ENCODE peak calls at places on chromosome 22, in four cellular contexts. S, L, Z and C are unnamed samples. For H3K36me3 and H3K4me1, the result is how much of the 10 kb centered on the place peaks cover.

GRCh38 chr22:25131198-25131887 is 68.3 kb upstream of the CRYBB3 start:
- DNase-seq in S (no peak), L (no peak), Z (no peak), C (no peak)

GRCh38 chr22:22754961-22755777 is 110.8 kb downstream of the GGTLC2 start:
- DNase-seq in L (no peak), S (no peak), Z (no peak), C (no peak)

GRCh38 chr22:36355362-36355761 is 32.4 kb downstream of the MYH9 start:
- DNase-seq in Z (no peak), L (no peak), S (no peak), C (peak)

GRCh38 chr22:41445171-41446056 is 1.2 kb downstream of the TOB2 start:
- DNase-seq in S (no peak), L (peak), Z (no peak), C (no peak)

GRCh38 chr22:40982482-40983385 is 31.6 kb downstream of the RBX1 start:
- DNase-seq in L (no peak), S (no peak), Z (no peak), C (no peak)

GRCh38 chr22:24926849-24927579 is 19.5 kb downstream of the LHFPL7 start:
- DNase-seq in Z (no peak), L (no peak), S (no peak), C (no peak)

GRCh38 chr22:27212617-27213177 is 555.3 kb downstream of the MIAT start:
- DNase-seq in Z (no peak), L (peak), S (peak), C (peak)

GRCh38 chr22:21753374-21754111 is 17.9 kb upstream of the YPEL1 start:
- DNase-seq in L (no peak), Z (no peak), S (no peak), C (peak)

GRCh38 chr22:30539368-30539767 is 7.2 kb downstream of the SEC14L6 start:
- DNase-seq in Z (no peak), L (no peak), S (no peak), C (no peak)

GRCh38 chr22:21041937-21042336 is 3.8 kb upstream of the LRRC74B start:
- DNase-seq in Z (no peak), S (no peak), L (no peak), C (peak)

GRCh38 chr22:33380789-33381530 is 322.8 kb upstream of the SYN3 start:
- DNase-seq in L (no peak), Z (no peak), S (no peak), C (peak)

GRCh38 chr22:40058265-40058664 is 63.5 kb downstream of the FAM83F start:
- DNase-seq in L (no peak), S (no peak), Z (no peak), C (no peak)

GRCh38 chr22:20537325-20537756 is 29.9 kb downstream of the MED15 start:
- DNase-seq in Z (no peak), S (no peak), L (no peak), C (no peak)

GRCh38 chr22:19480173-19480568 is 451 bp downstream of the CDC45 start:
- DNase-seq in Z (no peak), S (no peak), L (no peak), C (no peak)

GRCh38 chr22:19478086-19478392 is 954 bp downstream of the UFD1 start:
- DNase-seq in Z (no peak), L (no peak), S (no peak), C (peak)

GRCh38 chr22:19480789-19481188 is 1.1 kb downstream of the CDC45 start:
- DNase-seq in Z (no peak), L (no peak), S (no peak), C (no peak)

GRCh38 chr22:19478466-19479357 is at the start of gene UFD1:
- DNase-seq in S (peak), Z (no peak), L (peak), C (peak)

GRCh38 chr22:19479358-19480172 is at the start of gene CDC45:
- DNase-seq in Z (peak), S (peak), L (peak), C (peak)
- TF ChIP-seq CTCF in Z (no peak), S (no peak), L (no peak), C (no peak)

DNA sequence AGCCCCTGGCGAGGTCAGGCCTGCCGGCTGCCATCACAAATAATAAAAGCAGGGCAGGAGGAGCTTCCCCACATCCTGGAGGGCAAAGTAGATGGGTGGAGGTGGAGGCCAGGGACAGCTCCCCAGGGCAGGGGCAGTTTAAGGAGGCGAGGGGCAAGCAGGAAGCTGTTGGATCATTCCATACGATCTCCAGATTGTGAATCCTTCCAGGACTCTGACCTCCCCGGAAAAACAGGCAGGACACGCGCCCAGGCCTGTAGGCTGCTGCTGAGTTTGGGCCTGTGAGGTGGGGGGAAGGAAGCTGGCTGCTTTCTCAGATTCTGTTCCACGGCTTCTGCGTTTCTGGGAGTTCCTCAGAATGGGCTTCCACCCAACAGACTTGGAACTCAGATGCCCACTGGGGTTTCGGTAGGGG is 39.1 kb downstream of the SBF1 start:
- DNase-seq in Z (no peak), S (no peak), L (no peak), C (peak)
- H3K36me3 ChIP-seq in Z (half or more), S (half or more), L (half or more), C (under half)

GRCh38 chr22:42522546-42522945 is 3.0 kb upstream of the RRP7A start:
- DNase-seq in S (no peak), L (no peak), Z (no peak), C (no peak)
- H3K4me1 ChIP-seq in S (under half), L (under half), Z (under half), C (under half)

GRCh38 chr22:47064416-47064815 is 302.0 kb downstream of the TBC1D22A start:
- DNase-seq in L (no peak), Z (no peak), S (no peak), C (peak)
- TF ChIP-seq CTCF in L (no peak), Z (no peak), S (no peak), C (no peak)

DNA sequence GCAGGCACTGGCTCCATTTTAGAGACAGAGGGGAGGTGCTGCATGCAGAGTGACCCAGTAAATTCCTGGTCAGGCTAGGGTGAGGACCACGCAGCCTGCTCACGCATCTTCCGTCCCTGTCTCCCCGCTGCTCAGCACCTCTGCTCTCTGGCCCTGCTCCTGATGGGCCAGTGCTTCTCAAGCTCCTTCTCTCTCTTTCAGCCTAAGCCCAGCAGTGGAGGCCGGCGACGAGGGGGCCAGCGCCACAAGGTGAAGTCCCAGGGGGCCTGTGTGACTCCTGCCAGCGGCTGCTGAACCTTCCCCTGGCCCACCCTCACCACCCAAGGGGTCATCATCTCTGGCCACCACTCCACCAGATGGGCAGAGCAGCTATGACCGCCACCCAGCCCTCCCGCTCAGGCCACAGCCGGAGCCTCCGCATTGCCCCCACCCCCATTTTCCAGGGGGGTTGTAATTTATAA is 24.7 kb downstream of the GTPBP1 start:
- DNase-seq in S (no peak), Z (no peak), L (no peak), C (no peak)
- H3K36me3 ChIP-seq in S (half or more), Z (half or more), L (half or more), C (half or more)